ENCODE peak calls at places on chromosomes 3 and 15, in eight cellular contexts. E is AG09309, C is choroid plexus epithelial cell, N is endothelial cell of umbilical vein, W is HL-60, V is A549, O is ovary, I is RWPE2. Z is an unnamed sample.

GRCh38 chr3:138124689-138125420 is 7.3 kb downstream of the A4GNT start:
- DNase-seq in I (no peak), O (no peak), E (no peak), V (no peak), C (peak; percentile 75), N (no peak), W (no peak), Z (no peak)

GRCh38 chr15:72248514-72248913 is 17.5 kb upstream of the PKM start:
- DNase-seq in O (no peak), V (no peak), C (no peak), I (no peak), W (no peak), E (no peak), N (no peak), Z (no peak)

GRCh38 chr15:98955331-98955730 is 52.3 kb downstream of the PGPEP1L start:
- DNase-seq in O (peak; percentile 50), V (no peak), W (no peak), E (no peak), I (no peak), C (no peak), N (no peak), Z (no peak)

GRCh38 chr3:171358171-171358890 is 101.9 kb downstream of the TNIK start:
- DNase-seq in O (no peak), N (peak; percentile 41), V (no peak), E (no peak), I (no peak), C (no peak), W (no peak), Z (no peak)

GRCh38 chr15:42158941-42159340 is 2.5 kb upstream of the PLA2G4F start:
- DNase-seq in O (no peak), C (peak; percentile 44), E (no peak), V (no peak), I (peak; percentile 47), N (no peak), W (no peak), Z (no peak)

GRCh38 chr15:22253676-22254408 is 173.5 kb downstream of the OR4M2 start:
- DNase-seq in W (no peak), E (no peak), I (no peak), C (no peak), O (no peak), V (no peak), N (no peak), Z (no peak)

GRCh38 chr15:74191798-74192197 is 10.8 kb downstream of the STRA6 start:
- DNase-seq in E (no peak), C (no peak), I (no peak), O (no peak), N (no peak), V (no peak), W (no peak), Z (peak; percentile 83)

GRCh38 chr15:75117993-75118392 is 83.7 kb upstream of the C15orf39 start:
- DNase-seq in O (no peak), C (no peak), I (no peak), E (no peak), V (no peak), N (no peak), W (no peak), Z (no peak)

GRCh38 chr3:62873672-62874397 is 1.4 kb downstream of the CADPS start:
- DNase-seq in O (peak; percentile 10), C (no peak), N (no peak), V (peak; percentile 10), I (no peak), E (no peak), W (no peak), Z (no peak)

GRCh38 chr3:134315286-134316106 is 58.8 kb downstream of the AMOTL2 start:
- DNase-seq in N (peak; percentile 85), C (peak; percentile 97), E (no peak), V (no peak), I (no peak), W (no peak), O (peak; percentile 79), Z (no peak)
- H3K4me3 ChIP-seq in N (no peak overlapping the region), C (no peak overlapping the region), E (no peak overlapping the region), V (no peak overlapping the region), I (no peak overlapping the region), W (no peak overlapping the region), O (no peak overlapping the region), Z (no peak overlapping the region)

DNA sequence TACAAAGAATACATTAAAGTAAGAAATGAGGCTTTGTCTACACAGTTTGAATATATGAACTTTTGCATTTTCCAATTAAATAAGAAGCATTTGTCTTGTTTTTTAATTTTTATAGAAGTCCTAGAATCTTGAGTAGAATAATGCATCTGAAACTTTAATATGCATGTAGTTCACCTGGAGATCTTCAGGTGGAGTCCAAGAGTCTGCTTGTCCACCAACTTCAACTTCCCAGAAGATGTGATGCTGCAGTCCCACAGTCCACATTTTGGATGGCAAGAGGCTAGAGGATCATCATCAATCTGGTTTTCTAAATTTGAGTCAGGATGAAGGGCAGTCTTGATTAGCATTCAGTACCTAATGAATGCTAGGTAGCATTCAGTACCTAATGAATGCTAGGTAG is 357.6 kb upstream of the SOX2 start:
- DNase-seq in O (no peak), V (no peak), C (no peak), N (no peak), I (no peak), W (no peak), E (no peak), Z (no peak)
- TF ChIP-seq CTCF in O (no peak), V (no peak), C (no peak), N (no peak), I (peak; percentile 15), W (no peak), E (no peak), Z (peak; percentile 5)

DNA sequence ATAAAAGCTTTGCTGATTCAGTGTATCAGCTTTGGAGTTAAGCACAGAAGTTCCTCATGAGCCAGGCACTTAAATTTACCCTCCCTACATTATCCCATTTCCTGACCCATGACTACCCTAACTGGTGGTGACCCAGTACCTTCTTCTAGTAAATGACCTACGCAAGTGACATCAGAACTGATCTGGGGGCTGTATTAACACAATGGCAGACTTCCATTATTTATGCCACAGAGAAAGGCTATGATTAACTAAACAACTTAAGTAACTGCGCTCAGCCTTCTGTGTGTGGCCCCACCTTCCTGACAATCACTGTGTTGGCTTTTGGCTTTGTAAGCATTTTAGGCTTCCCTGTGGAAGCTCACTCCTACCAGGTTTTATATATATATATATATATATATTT is 1.9 kb downstream of the MB21D2 start:
- DNase-seq in O (no peak), C (no peak), E (no peak), I (no peak), W (no peak), V (no peak), N (no peak), Z (no peak)
- H3K4me3 ChIP-seq in O (peak overlapping the region; percentile 84), C (peak overlapping the region; percentile 85), E (peak overlapping the region; percentile 98), I (peak overlapping the region; percentile 74), W (no peak overlapping the region), V (peak overlapping the region; percentile 85), N (no peak overlapping the region), Z (peak overlapping the region; percentile 77)

GRCh38 chr3:37024092-37024491 is 30.8 kb downstream of the MLH1 start:
- DNase-seq in E (no peak), W (peak; percentile 17), O (no peak), V (no peak), N (peak; percentile 46), C (peak; percentile 53), I (no peak), Z (no peak)
- TF ChIP-seq CTCF in E (peak; percentile 32), W (no peak), O (no peak), V (no peak), N (peak; percentile 11), C (peak; percentile 56), I (no peak), Z (peak; percentile 45)

GRCh38 chr3:128824132-128824850 is 55.1 kb upstream of the ACAD9 start:
- DNase-seq in W (no peak), I (no peak), N (no peak), V (no peak), E (no peak), O (no peak), C (no peak), Z (no peak)

GRCh38 chr3:128823638-128824037 is 55.8 kb upstream of the ACAD9 start:
- DNase-seq in N (no peak), W (no peak), V (no peak), E (no peak), O (no peak), C (no peak), I (no peak), Z (no peak)

GRCh38 chr3:128818186-128818787 is 61.1 kb upstream of the ACAD9 start:
- DNase-seq in N (no peak), O (no peak), I (no peak), E (no peak), V (no peak), W (no peak), C (no peak), Z (no peak)

GRCh38 chr3:128823008-128823407 is 56.4 kb upstream of the ACAD9 start:
- DNase-seq in C (no peak), V (no peak), O (no peak), E (no peak), N (no peak), I (no peak), W (no peak), Z (no peak)

DNA sequence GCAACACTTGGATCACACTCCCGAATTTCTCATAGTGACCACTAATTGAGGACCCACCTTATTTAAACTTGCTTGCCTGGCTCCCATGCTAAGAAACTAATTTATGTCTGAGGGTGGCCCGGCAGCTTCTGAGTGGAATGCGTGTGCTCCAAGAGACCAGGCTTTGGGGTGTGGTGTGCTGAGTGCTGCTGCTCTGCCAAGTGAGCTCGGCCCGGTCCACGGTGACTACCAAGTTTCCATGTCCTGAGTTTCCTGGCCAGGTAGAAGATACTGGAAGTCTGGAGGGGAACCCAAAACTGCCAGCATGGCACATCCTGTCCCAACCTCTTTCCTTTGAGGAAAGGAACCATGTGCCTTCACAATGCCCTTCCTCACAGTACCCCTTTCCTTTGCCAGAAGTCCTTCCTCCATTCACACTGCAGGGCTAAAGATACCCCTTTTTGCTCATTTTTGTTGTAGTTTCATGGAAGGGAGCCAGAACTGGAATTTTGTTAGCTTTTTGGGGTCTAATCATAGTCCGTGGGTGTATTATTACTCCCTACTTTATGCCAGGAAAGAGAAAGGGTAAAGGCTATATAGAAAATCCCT is 59.1 kb upstream of the ACAD9 start:
- DNase-seq in W (no peak), V (no peak), I (no peak), E (no peak), C (no peak), N (no peak), O (no peak), Z (no peak)
- H3K4me3 ChIP-seq in W (no peak overlapping the region), V (no peak overlapping the region), I (no peak overlapping the region), E (no peak overlapping the region), C (no peak overlapping the region), N (no peak overlapping the region), O (no peak overlapping the region), Z (no peak overlapping the region)

GRCh38 chr15:57706405-57707209 is at the start of gene POLR2M:
- DNase-seq in E (peak; percentile 93), C (peak; percentile 99), V (peak; percentile 92), W (peak; percentile 83), N (peak; percentile 99), O (peak; percentile 96), I (peak; percentile 97), Z (peak; percentile 96)
- TF ChIP-seq CTCF in E (no peak), C (no peak), V (no peak), W (no peak), N (no peak), O (no peak), I (no peak), Z (no peak)